ENCODE peak calls at places on chromosomes 1 and 21, in five cellular contexts. P is bronchial epithelial cell, D is AG10803, J is transverse colon, R is fibroblast of mammary gland. U is an unnamed sample.
A peak's percentile ranks its signal among the peaks of the same experiment; 100 is the strongest.

GRCh38 chr1:113998361-113998760 is 19.1 kb downstream of the OLFML3 start:
- DNase-seq in J (no peak), R (peak; percentile 60), P (no peak), D (peak; percentile 76), U (no peak)

GRCh38 chr1:162990665-162991064 is 78.5 kb upstream of the RGS4 start:
- DNase-seq in D (no peak), P (no peak), J (no peak), R (no peak), U (no peak)

GRCh38 chr21:38894899-38895298 is 89.2 kb downstream of the ETS2 start:
- DNase-seq in R (no peak), P (no peak), J (no peak), D (no peak), U (no peak)

GRCh38 chr1:234691567-234691966 is 81.6 kb upstream of the IRF2BP2 start:
- DNase-seq in D (peak; percentile 43), R (peak; percentile 62), J (no peak), P (peak; percentile 43), U (no peak)

GRCh38 chr1:160211010-160211790 is 6.0 kb downstream of the PEA15 start:
- DNase-seq in R (no peak), D (no peak), J (no peak), P (no peak), U (peak; percentile 45)

GRCh38 chr21:29434081-29434480 is 135.4 kb downstream of the BACH1 start:
- DNase-seq in P (peak; percentile 16), J (no peak), R (no peak), D (no peak), U (no peak)

GRCh38 chr1:15364740-15365139 is 44.9 kb upstream of the EFHD2 start:
- DNase-seq in J (no peak), D (no peak), R (no peak), P (peak; percentile 52), U (no peak)

GRCh38 chr1:58487002-58487401 is 59.5 kb downstream of the OMA1 start:
- DNase-seq in J (no peak), R (no peak), D (no peak), P (no peak), U (no peak)

GRCh38 chr1:230112131-230112701 is 45.2 kb downstream of the GALNT2 start:
- DNase-seq in J (no peak), P (no peak), D (no peak), R (no peak), U (peak; percentile 18)

GRCh38 chr1:159207080-159207479 is 2.4 kb downstream of the ACKR1 start:
- DNase-seq in J (no peak), P (no peak), D (no peak), R (no peak), U (no peak)

GRCh38 chr1:117241512-117241911 is 30.8 kb upstream of the VTCN1 start:
- DNase-seq in P (no peak), J (no peak), D (no peak), R (no peak), U (no peak)

GRCh38 chr1:143574891-143575520 is 396.8 kb downstream of the FAM72C start:
- DNase-seq in J (no peak), D (no peak), R (no peak), P (no peak), U (no peak)

GRCh38 chr1:10736623-10737267 is 59.7 kb downstream of the CASZ1 start:
- DNase-seq in R (no peak), P (no peak), J (peak; percentile 39), D (no peak), U (no peak)

GRCh38 chr1:98203461-98203860 is 282.6 kb upstream of the DPYD start:
- DNase-seq in D (peak; percentile 10), R (peak; percentile 20), P (no peak), J (no peak), U (no peak)

GRCh38 chr1:25174730-25175612 is 57.3 kb downstream of the SYF2 start:
- DNase-seq in P (no peak), D (no peak), R (no peak), J (no peak), U (no peak)

GRCh38 chr1:206470692-206471414 is 577 bp downstream of the IKBKE start:
- DNase-seq in D (peak; percentile 70), J (peak; percentile 51), R (peak; percentile 84), P (peak; percentile 60), U (no peak)

GRCh38 chr1:12636098-12636950 is 7.6 kb upstream of the AADACL4 start:
- DNase-seq in R (peak; percentile 77), P (no peak), J (no peak), D (peak; percentile 91), U (no peak)

GRCh38 chr1:64203420-64203819 is at the start of gene UBE2U:
- DNase-seq in R (no peak), J (no peak), D (no peak), P (no peak), U (no peak)

GRCh38 chr1:78607334-78607927 is 12.8 kb upstream of the IFI44L start:
- DNase-seq in J (no peak), D (peak; percentile 48), P (peak; percentile 38), R (peak; percentile 64), U (no peak)
- TF ChIP-seq CTCF in J (peak; percentile 56), D (peak; percentile 70), P (peak; percentile 35), R (peak; percentile 64), U (peak; percentile 79)

GRCh38 chr1:180166436-180166800 is 11.7 kb downstream of the QSOX1 start:
- DNase-seq in P (no peak), D (no peak), R (no peak), J (no peak), U (no peak)

GRCh38 chr1:180169641-180170155 is 15.0 kb downstream of the QSOX1 start:
- DNase-seq in J (no peak), D (no peak), R (no peak), P (peak; percentile 42), U (no peak)

GRCh38 chr1:180168786-180169640 is 14.3 kb downstream of the QSOX1 start:
- DNase-seq in P (peak; percentile 52), R (peak; percentile 42), D (no peak), J (peak; percentile 83), U (peak; percentile 49)

GRCh38 chr1:180167021-180167701 is 12.5 kb downstream of the QSOX1 start:
- DNase-seq in D (no peak), P (no peak), J (no peak), R (no peak), U (no peak)

DNA sequence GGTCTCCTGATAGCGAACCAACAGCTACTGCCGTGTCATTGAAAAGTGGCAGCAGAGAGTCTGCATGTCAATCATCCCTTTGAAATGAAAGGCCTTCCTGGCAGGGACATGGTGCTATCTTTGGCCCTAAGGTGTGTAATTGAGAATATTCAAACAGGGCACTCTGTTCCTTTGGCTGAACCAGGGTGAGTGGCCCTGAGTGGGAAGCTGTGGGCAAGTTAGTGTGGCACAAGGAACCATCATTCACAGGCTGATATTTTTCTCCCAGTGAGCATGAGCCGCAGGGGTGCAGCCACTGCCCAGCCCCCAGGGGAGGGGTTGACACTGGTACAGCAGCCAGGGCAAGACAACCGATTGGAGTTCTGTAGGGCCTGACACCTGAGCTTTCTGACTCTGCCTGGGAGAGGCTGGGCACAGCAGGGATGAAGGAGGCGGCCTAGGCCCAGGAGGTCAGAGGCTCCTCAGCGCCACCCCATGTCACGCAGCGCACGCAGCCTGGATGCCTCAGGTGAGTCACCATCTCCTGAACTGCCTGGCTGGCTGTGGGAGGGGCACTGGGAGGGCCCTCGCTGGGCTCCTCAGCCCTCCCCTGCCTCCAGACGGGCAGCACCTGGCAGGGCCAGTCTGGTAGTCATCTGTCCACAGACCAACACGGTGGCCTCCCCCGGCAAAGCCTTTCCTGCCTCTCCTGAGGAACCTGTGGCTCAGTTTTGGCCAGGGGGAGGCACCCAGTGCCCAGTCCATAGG is 13.2 kb downstream of the QSOX1 start:
- DNase-seq in J (peak; percentile 92), P (peak; percentile 93), D (no peak), R (no peak), U (no peak)
- TF ChIP-seq CTCF in J (no peak), P (peak; percentile 69), D (no peak), R (no peak), U (no peak)

GRCh38 chr21:35203093-35204021 is 154.3 kb upstream of the RUNX1 start:
- DNase-seq in D (peak; percentile 73), P (no peak), R (peak; percentile 92), J (no peak), U (no peak)

GRCh38 chr21:35207322-35207721 is 158.2 kb upstream of the RUNX1 start:
- DNase-seq in J (no peak), R (no peak), D (no peak), P (no peak), U (no peak)

GRCh38 chr21:35204125-35204524 is 155.0 kb upstream of the RUNX1 start:
- DNase-seq in D (no peak), P (no peak), R (peak; percentile 56), J (no peak), U (no peak)

GRCh38 chr21:35206141-35207125 is 157.3 kb upstream of the RUNX1 start:
- DNase-seq in R (no peak), J (peak; percentile 44), D (no peak), P (peak; percentile 52), U (no peak)

GRCh38 chr21:35204850-35205564 is 155.9 kb upstream of the RUNX1 start:
- DNase-seq in P (no peak), J (peak; percentile 47), R (peak; percentile 95), D (peak; percentile 90), U (no peak)
- TF ChIP-seq CTCF in P (no peak), J (no peak), R (peak; percentile 16), D (peak; percentile 43), U (no peak)

GRCh38 chr1:83882906-83883305 is 116.0 kb downstream of the TTLL7 start:
- DNase-seq in R (peak; percentile 85), J (peak; percentile 14), P (peak; percentile 88), D (peak; percentile 66), U (no peak)
- TF ChIP-seq CTCF in R (peak; percentile 47), J (no peak), P (peak; percentile 60), D (peak; percentile 36), U (peak; percentile 42)

GRCh38 chr1:93633313-93633712 is 48.3 kb downstream of the BCAR3 start:
- DNase-seq in D (no peak), P (no peak), J (no peak), R (no peak), U (no peak)

GRCh38 chr1:93628682-93629081 is 53.0 kb downstream of the BCAR3 start:
- DNase-seq in P (no peak), R (peak; percentile 56), D (peak; percentile 53), J (no peak), U (no peak)

GRCh38 chr1:93630168-93630567 is 51.5 kb downstream of the BCAR3 start:
- DNase-seq in J (no peak), D (no peak), P (no peak), R (no peak), U (no peak)

GRCh38 chr1:93629101-93630059 is 52.3 kb downstream of the BCAR3 start:
- DNase-seq in P (peak; percentile 74), R (peak; percentile 88), J (peak; percentile 30), D (peak; percentile 78), U (no peak)

DNA sequence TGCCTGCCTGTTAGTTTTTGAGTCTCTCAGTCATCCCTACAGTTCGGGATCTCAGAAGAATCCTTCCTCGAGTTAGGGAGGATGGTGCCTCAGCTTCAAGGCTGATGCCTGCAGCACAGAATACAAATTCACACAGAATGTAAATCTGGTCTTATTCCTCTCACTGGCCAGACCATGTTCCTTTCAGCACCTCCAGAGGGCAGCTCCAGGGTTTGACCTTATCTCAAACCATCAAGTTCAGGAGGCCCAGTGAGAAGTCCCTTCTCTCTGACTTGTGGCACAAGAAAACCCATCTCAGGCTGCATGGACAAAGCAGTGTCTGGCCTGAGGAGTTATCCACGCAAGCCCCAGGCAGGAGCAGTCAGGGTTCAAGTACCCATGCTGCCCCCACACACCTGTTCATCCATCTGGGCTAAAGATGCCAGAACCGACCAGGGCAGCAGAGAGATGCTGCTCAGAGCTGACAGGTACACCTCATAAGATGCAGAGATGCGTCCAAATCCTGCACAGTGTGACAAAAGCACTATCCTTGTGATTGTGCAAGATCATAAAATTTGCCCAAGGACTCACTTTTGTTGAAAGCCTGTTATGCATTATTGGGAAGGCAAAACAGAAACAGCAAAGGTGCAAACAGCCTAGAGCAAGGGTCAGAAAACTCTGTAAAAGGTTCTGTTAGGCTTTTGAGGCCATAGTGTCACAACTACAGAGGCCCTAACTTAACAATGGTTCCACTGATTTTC is 49.8 kb downstream of the BCAR3 start:
- DNase-seq in D (no peak), P (no peak), J (no peak), R (peak; percentile 45), U (no peak)
- TF ChIP-seq CTCF in D (peak; percentile 48), P (no peak), J (no peak), R (peak; percentile 34), U (peak; percentile 27)